ENCODE peak calls at places on chromosomes 12 and 14, in six cellular contexts. One of them, this sample, is unnamed.

GRCh38 chr12:563250-563781 is 99.9 kb downstream of the NINJ2 start:
- DNase-seq in right cardiac atrium: no peak
- DNase-seq in HTR-8/SVneo: no peak
- DNase-seq in activated CD4-positive, alpha-beta T cell treated with anti-CD3 and anti-CD28 coated beads for 1 hour: peak; percentile 31
- DNase-seq in activated T-cell treated with anti-CD3 and anti-CD28 coated beads for 4 hours: peak; percentile 36
- DNase-seq in COR-L47: no peak
- DNase-seq in this sample: no peak

GRCh38 chr14:68948686-68949085 is 30.4 kb downstream of the ACTN1 start:
- DNase-seq in COR-L47: no peak
- DNase-seq in activated T-cell treated with anti-CD3 and anti-CD28 coated beads for 4 hours: no peak
- DNase-seq in HTR-8/SVneo: no peak
- DNase-seq in activated CD4-positive, alpha-beta T cell treated with anti-CD3 and anti-CD28 coated beads for 1 hour: no peak
- DNase-seq in right cardiac atrium: no peak
- DNase-seq in this sample: no peak

GRCh38 chr14:59254146-59254910 is 65.9 kb downstream of the DAAM1 start:
- DNase-seq in activated CD4-positive, alpha-beta T cell treated with anti-CD3 and anti-CD28 coated beads for 1 hour: no peak
- DNase-seq in right cardiac atrium: peak; percentile 68
- DNase-seq in COR-L47: no peak
- DNase-seq in activated T-cell treated with anti-CD3 and anti-CD28 coated beads for 4 hours: no peak
- DNase-seq in HTR-8/SVneo: peak; percentile 92
- DNase-seq in this sample: no peak

GRCh38 chr14:92973265-92973797 is 50.4 kb downstream of the CHGA start:
- DNase-seq in activated T-cell treated with anti-CD3 and anti-CD28 coated beads for 4 hours: no peak
- DNase-seq in activated CD4-positive, alpha-beta T cell treated with anti-CD3 and anti-CD28 coated beads for 1 hour: no peak
- DNase-seq in COR-L47: peak; percentile 60
- DNase-seq in right cardiac atrium: peak; percentile 75
- DNase-seq in HTR-8/SVneo: peak; percentile 43
- DNase-seq in this sample: peak; percentile 66

GRCh38 chr12:7832059-7832696 is 40.5 kb downstream of the SLC2A14 start:
- DNase-seq in COR-L47: no peak
- DNase-seq in activated T-cell treated with anti-CD3 and anti-CD28 coated beads for 4 hours: no peak
- DNase-seq in HTR-8/SVneo: peak; percentile 97
- DNase-seq in activated CD4-positive, alpha-beta T cell treated with anti-CD3 and anti-CD28 coated beads for 1 hour: no peak
- DNase-seq in right cardiac atrium: no peak
- DNase-seq in this sample: peak; percentile 26

GRCh38 chr12:70763666-70764065 is 126.4 kb upstream of the PTPRB start:
- DNase-seq in right cardiac atrium: no peak
- DNase-seq in COR-L47: no peak
- DNase-seq in activated CD4-positive, alpha-beta T cell treated with anti-CD3 and anti-CD28 coated beads for 1 hour: no peak
- DNase-seq in activated T-cell treated with anti-CD3 and anti-CD28 coated beads for 4 hours: no peak
- DNase-seq in HTR-8/SVneo: no peak
- DNase-seq in this sample: no peak

GRCh38 chr14:39339003-39339402 is 93.2 kb downstream of the FBXO33 start:
- DNase-seq in activated T-cell treated with anti-CD3 and anti-CD28 coated beads for 4 hours: no peak
- DNase-seq in COR-L47: peak; percentile 56
- DNase-seq in HTR-8/SVneo: no peak
- DNase-seq in right cardiac atrium: no peak
- DNase-seq in activated CD4-positive, alpha-beta T cell treated with anti-CD3 and anti-CD28 coated beads for 1 hour: no peak
- DNase-seq in this sample: no peak

GRCh38 chr12:83199069-83199468 is 512.4 kb downstream of the TMTC2 start:
- DNase-seq in COR-L47: no peak
- DNase-seq in activated T-cell treated with anti-CD3 and anti-CD28 coated beads for 4 hours: no peak
- DNase-seq in HTR-8/SVneo: no peak
- DNase-seq in right cardiac atrium: no peak
- DNase-seq in activated CD4-positive, alpha-beta T cell treated with anti-CD3 and anti-CD28 coated beads for 1 hour: no peak
- DNase-seq in this sample: no peak

GRCh38 chr14:39228044-39228443 is 5.7 kb upstream of the MIA2 start:
- DNase-seq in COR-L47: no peak
- DNase-seq in right cardiac atrium: no peak
- DNase-seq in activated T-cell treated with anti-CD3 and anti-CD28 coated beads for 4 hours: no peak
- DNase-seq in HTR-8/SVneo: no peak
- DNase-seq in activated CD4-positive, alpha-beta T cell treated with anti-CD3 and anti-CD28 coated beads for 1 hour: no peak
- DNase-seq in this sample: no peak

GRCh38 chr14:99191663-99192621 is 80.1 kb downstream of the BCL11B start:
- DNase-seq in COR-L47: peak; percentile 37
- DNase-seq in HTR-8/SVneo: peak; percentile 27
- DNase-seq in activated CD4-positive, alpha-beta T cell treated with anti-CD3 and anti-CD28 coated beads for 1 hour: no peak
- DNase-seq in activated T-cell treated with anti-CD3 and anti-CD28 coated beads for 4 hours: no peak
- DNase-seq in right cardiac atrium: peak; percentile 71
- DNase-seq in this sample: no peak

GRCh38 chr12:129558036-129558435 is 345.8 kb downstream of the TMEM132D start:
- DNase-seq in COR-L47: no peak
- DNase-seq in right cardiac atrium: no peak
- DNase-seq in activated CD4-positive, alpha-beta T cell treated with anti-CD3 and anti-CD28 coated beads for 1 hour: no peak
- DNase-seq in HTR-8/SVneo: no peak
- DNase-seq in activated T-cell treated with anti-CD3 and anti-CD28 coated beads for 4 hours: no peak
- DNase-seq in this sample: no peak

GRCh38 chr12:67986632-67987031 is 2.6 kb upstream of the IFNG-AS1 start:
- DNase-seq in activated T-cell treated with anti-CD3 and anti-CD28 coated beads for 4 hours: no peak
- DNase-seq in activated CD4-positive, alpha-beta T cell treated with anti-CD3 and anti-CD28 coated beads for 1 hour: no peak
- DNase-seq in right cardiac atrium: no peak
- DNase-seq in HTR-8/SVneo: no peak
- DNase-seq in COR-L47: no peak
- DNase-seq in this sample: no peak

GRCh38 chr12:4580165-4580773 is 18.3 kb downstream of the DYRK4 start:
- DNase-seq in HTR-8/SVneo: no peak
- DNase-seq in right cardiac atrium: no peak
- DNase-seq in activated CD4-positive, alpha-beta T cell treated with anti-CD3 and anti-CD28 coated beads for 1 hour: no peak
- DNase-seq in activated T-cell treated with anti-CD3 and anti-CD28 coated beads for 4 hours: no peak
- DNase-seq in COR-L47: no peak
- DNase-seq in this sample: no peak

GRCh38 chr14:105192866-105193731 is 12.0 kb upstream of the NUDT14 start:
- DNase-seq in right cardiac atrium: no peak
- DNase-seq in HTR-8/SVneo: no peak
- DNase-seq in activated CD4-positive, alpha-beta T cell treated with anti-CD3 and anti-CD28 coated beads for 1 hour: no peak
- DNase-seq in activated T-cell treated with anti-CD3 and anti-CD28 coated beads for 4 hours: peak; percentile 23
- DNase-seq in COR-L47: no peak
- DNase-seq in this sample: no peak

GRCh38 chr14:99035268-99035667 is 236.7 kb downstream of the BCL11B start:
- DNase-seq in right cardiac atrium: peak; percentile 64
- DNase-seq in COR-L47: no peak
- DNase-seq in activated T-cell treated with anti-CD3 and anti-CD28 coated beads for 4 hours: no peak
- DNase-seq in HTR-8/SVneo: no peak
- DNase-seq in activated CD4-positive, alpha-beta T cell treated with anti-CD3 and anti-CD28 coated beads for 1 hour: no peak
- DNase-seq in this sample: no peak

GRCh38 chr14:66401447-66402095 is 84.6 kb upstream of the CCDC196 start:
- DNase-seq in COR-L47: peak; percentile 33
- DNase-seq in HTR-8/SVneo: no peak
- DNase-seq in activated T-cell treated with anti-CD3 and anti-CD28 coated beads for 4 hours: no peak
- DNase-seq in activated CD4-positive, alpha-beta T cell treated with anti-CD3 and anti-CD28 coated beads for 1 hour: no peak
- DNase-seq in right cardiac atrium: no peak
- DNase-seq in this sample: no peak

GRCh38 chr12:30019386-30020140 is 235.8 kb upstream of the TMTC1 start:
- DNase-seq in HTR-8/SVneo: no peak
- DNase-seq in right cardiac atrium: no peak
- DNase-seq in activated T-cell treated with anti-CD3 and anti-CD28 coated beads for 4 hours: no peak
- DNase-seq in activated CD4-positive, alpha-beta T cell treated with anti-CD3 and anti-CD28 coated beads for 1 hour: no peak
- DNase-seq in COR-L47: no peak
- DNase-seq in this sample: no peak

GRCh38 chr14:76486251-76486743 is 110.4 kb downstream of the ESRRB start:
- DNase-seq in COR-L47: peak; percentile 89
- DNase-seq in right cardiac atrium: no peak
- DNase-seq in activated T-cell treated with anti-CD3 and anti-CD28 coated beads for 4 hours: no peak
- DNase-seq in activated CD4-positive, alpha-beta T cell treated with anti-CD3 and anti-CD28 coated beads for 1 hour: no peak
- DNase-seq in HTR-8/SVneo: no peak
- DNase-seq in this sample: no peak

GRCh38 chr12:49198431-49199155 is 9.7 kb upstream of the TUBA1A start:
- DNase-seq in right cardiac atrium: peak; percentile 29
- DNase-seq in activated T-cell treated with anti-CD3 and anti-CD28 coated beads for 4 hours: no peak
- DNase-seq in COR-L47: peak; percentile 76
- DNase-seq in HTR-8/SVneo: peak; percentile 38
- DNase-seq in activated CD4-positive, alpha-beta T cell treated with anti-CD3 and anti-CD28 coated beads for 1 hour: no peak
- DNase-seq in this sample: peak; percentile 27

GRCh38 chr14:93892505-93892839 is 34.7 kb upstream of the FAM181A start:
- DNase-seq in activated T-cell treated with anti-CD3 and anti-CD28 coated beads for 4 hours: no peak
- DNase-seq in COR-L47: no peak
- DNase-seq in right cardiac atrium: no peak
- DNase-seq in activated CD4-positive, alpha-beta T cell treated with anti-CD3 and anti-CD28 coated beads for 1 hour: no peak
- DNase-seq in HTR-8/SVneo: no peak
- DNase-seq in this sample: no peak

This sample was measured in foreskin melanocyte.